ENCODE peak calls at places on chromosomes 13 and 19, in nine cellular contexts. U is cardiac fibroblast; Y is GM06990; S is left ventricle myocardium inferior; T is breast epithelium; K is pancreas; B is H7; R is CD8-positive, alpha-beta memory T cell; G is AG04450. P is an unnamed sample.

GRCh38 chr13:27016871-27017270 is 154.7 kb downstream of the USP12 start:
- DNase-seq in U (no peak), Y (no peak), S (no peak), T (no peak), K (no peak), B (no peak), R (no peak), G (no peak), P (no peak)

GRCh38 chr13:25860862-25861261 is 191.0 kb downstream of the SHISA2 start:
- DNase-seq in U (peak; percentile 44), Y (no peak), S (no peak), T (no peak), K (no peak), B (no peak), R (no peak), G (no peak), P (no peak)

GRCh38 chr19:52142001-52142595 is 2.4 kb upstream of the ZNF616 start:
- DNase-seq in U (no peak), Y (no peak), S (no peak), T (no peak), K (no peak), B (no peak), R (no peak), G (no peak), P (no peak)

GRCh38 chr13:40061466-40062450 is 406.3 kb downstream of the COG6 start:
- DNase-seq in U (peak; percentile 61), Y (no peak), S (no peak), T (no peak), K (peak; percentile 33), B (no peak), R (no peak), G (no peak), P (no peak)

GRCh38 chr13:28355822-28356371 is 139.0 kb downstream of the FLT1 start:
- DNase-seq in U (peak; percentile 93), Y (peak; percentile 6), S (no peak), T (no peak), K (no peak), B (no peak), R (no peak), G (no peak), P (no peak)

GRCh38 chr19:42057856-42058255 is 12.2 kb downstream of the GRIK5 start:
- DNase-seq in U (no peak), Y (no peak), S (no peak), T (no peak), K (no peak), B (no peak), R (no peak), G (no peak), P (no peak)

GRCh38 chr19:13964776-13965175 is 12.5 kb downstream of the DCAF15 start:
- DNase-seq in U (no peak), Y (no peak), S (no peak), T (no peak), K (no peak), B (peak; percentile 5), R (no peak), G (no peak), P (no peak)

GRCh38 chr13:31982540-31982939 is 49.0 kb upstream of the FRY start:
- DNase-seq in U (peak; percentile 98), Y (no peak), S (peak; percentile 68), T (peak; percentile 85), K (peak; percentile 69), B (no peak), R (no peak), G (peak; percentile 73), P (no peak)

GRCh38 chr19:39001016-39001415 is 25.5 kb upstream of the FBXO17 start:
- DNase-seq in U (no peak), Y (no peak), S (no peak), T (no peak), K (no peak), B (no peak), R (no peak), G (no peak), P (no peak)

GRCh38 chr19:34598217-34599155 is 78.5 kb downstream of the SCGB2B2 start:
- DNase-seq in U (no peak), Y (no peak), S (peak; percentile 37), T (peak; percentile 51), K (peak; percentile 70), B (no peak), R (no peak), G (no peak), P (no peak)

GRCh38 chr13:95155093-95155492 is 146.2 kb downstream of the ABCC4 start:
- DNase-seq in U (peak; percentile 49), Y (no peak), S (no peak), T (no peak), K (no peak), B (no peak), R (no peak), G (no peak), P (no peak)

GRCh38 chr13:95153647-95154405 is 147.4 kb downstream of the ABCC4 start:
- DNase-seq in U (peak; percentile 81), Y (no peak), S (no peak), T (no peak), K (no peak), B (no peak), R (no peak), G (no peak), P (no peak)

GRCh38 chr13:95155504-95155903 is 145.7 kb downstream of the ABCC4 start:
- DNase-seq in U (no peak), Y (no peak), S (no peak), T (no peak), K (no peak), B (no peak), R (no peak), G (no peak), P (no peak)

GRCh38 chr13:95156208-95156607 is 145.0 kb downstream of the ABCC4 start:
- DNase-seq in U (peak; percentile 68), Y (no peak), S (no peak), T (no peak), K (no peak), B (no peak), R (no peak), G (no peak), P (no peak)

GRCh38 chr13:95154441-95154886 is 146.8 kb downstream of the ABCC4 start:
- DNase-seq in U (peak; percentile 79), Y (no peak), S (no peak), T (no peak), K (no peak), B (no peak), R (no peak), G (no peak), P (no peak)
- H3K4me3 ChIP-seq in U (no peak overlapping the region), Y (no peak overlapping the region), S (no peak overlapping the region), T (no peak overlapping the region), K (no peak overlapping the region), B (no peak overlapping the region), R (no peak overlapping the region), G (no peak overlapping the region), P (no peak overlapping the region)

DNA sequence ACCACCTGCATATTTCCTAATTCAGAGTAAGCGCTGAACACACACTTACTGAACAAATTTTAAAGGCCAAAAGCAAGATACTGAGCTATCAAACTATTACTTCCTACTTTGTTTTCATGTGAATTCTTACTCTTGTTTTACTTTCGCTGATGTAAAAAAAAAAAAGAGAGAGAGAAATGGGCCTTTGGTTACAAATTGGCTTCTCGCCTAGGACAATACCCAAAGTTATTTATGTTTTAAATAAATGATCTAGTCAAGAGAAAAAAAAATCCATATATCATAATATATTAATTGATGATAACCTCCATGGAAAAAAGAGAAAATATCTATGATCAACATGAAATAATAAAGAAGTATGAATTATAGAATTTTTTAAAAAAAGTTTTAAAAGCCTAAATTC is 9.2 kb downstream of the COL4A1 start:
- DNase-seq in U (peak; percentile 51), Y (no peak), S (no peak), T (no peak), K (no peak), B (no peak), R (no peak), G (no peak), P (no peak)
- H3K4me3 ChIP-seq in U (no peak overlapping the region), Y (no peak overlapping the region), S (peak overlapping the region; percentile 53), T (no peak overlapping the region), K (no peak overlapping the region), B (no peak overlapping the region), R (no peak overlapping the region), G (no peak overlapping the region), P (no peak overlapping the region)

GRCh38 chr19:17424743-17425365 is 5.0 kb downstream of the MVB12A start:
- DNase-seq in U (peak; percentile 36), Y (peak; percentile 59), S (no peak), T (no peak), K (no peak), B (peak; percentile 98), R (no peak), G (no peak), P (no peak)
- H3K4me3 ChIP-seq in U (no peak overlapping the region), Y (no peak overlapping the region), S (no peak overlapping the region), T (no peak overlapping the region), K (no peak overlapping the region), B (peak overlapping the region; percentile 36), R (no peak overlapping the region), G (no peak overlapping the region), P (no peak overlapping the region)

GRCh38 chr13:99500839-99501134 is 485 bp upstream of the TM9SF2 start:
- DNase-seq in U (no peak), Y (no peak), S (no peak), T (no peak), K (no peak), B (no peak), R (no peak), G (no peak), P (no peak)

GRCh38 chr13:99495478-99496321 is 5.6 kb upstream of the TM9SF2 start:
- DNase-seq in U (no peak), Y (no peak), S (no peak), T (no peak), K (no peak), B (no peak), R (no peak), G (no peak), P (no peak)

GRCh38 chr13:99498304-99499161 is 2.7 kb upstream of the TM9SF2 start:
- DNase-seq in U (peak; percentile 97), Y (peak; percentile 100), S (peak; percentile 95), T (peak; percentile 98), K (peak; percentile 98), B (peak; percentile 98), R (peak; percentile 96), G (peak; percentile 89), P (peak; percentile 90)

GRCh38 chr13:99501135-99501951 is at the start of gene TM9SF2:
- DNase-seq in U (peak; percentile 97), Y (peak; percentile 97), S (peak; percentile 99), T (peak; percentile 98), K (peak; percentile 96), B (peak; percentile 95), R (peak; percentile 97), G (peak; percentile 95), P (peak; percentile 98)

DNA sequence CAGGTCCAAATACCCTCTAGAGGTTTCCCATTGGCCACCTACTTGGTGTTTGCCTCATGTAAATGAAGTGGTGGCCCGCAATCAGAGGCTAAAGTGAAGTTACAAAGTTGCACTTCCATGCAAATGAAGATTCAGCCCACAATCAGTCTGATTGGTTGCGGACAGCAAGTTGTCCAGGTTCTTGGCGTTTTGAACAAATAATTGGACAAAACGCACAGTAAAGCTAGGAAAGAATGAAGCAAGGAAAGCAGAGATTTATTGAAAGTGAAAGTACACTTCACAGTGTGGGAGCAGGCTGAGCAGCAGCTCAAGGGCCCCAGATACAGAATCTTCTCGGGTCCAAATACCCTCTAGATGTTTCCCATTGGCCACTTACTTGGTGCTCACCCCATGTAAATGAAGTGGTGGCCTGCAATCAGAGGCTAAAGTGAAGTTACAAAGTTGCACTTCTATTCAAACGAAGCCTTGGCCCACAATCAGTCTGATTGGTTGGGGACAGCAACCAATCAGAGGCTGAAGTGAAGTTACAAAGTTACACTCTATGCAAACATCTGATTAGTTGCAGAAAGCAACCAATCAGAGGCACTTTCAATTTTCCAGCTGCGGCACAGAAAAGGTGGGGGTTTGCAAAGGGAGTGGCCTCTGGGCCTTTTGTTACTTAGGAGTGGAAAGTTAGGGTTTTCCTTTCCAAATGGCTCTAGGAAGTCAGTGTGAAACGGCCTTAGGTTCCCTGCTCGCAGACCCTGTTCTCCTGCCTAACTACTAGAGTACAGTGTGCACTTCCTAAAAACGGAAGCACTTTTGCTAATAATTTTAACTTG is 4.7 kb upstream of the TM9SF2 start:
- DNase-seq in U (peak; percentile 60), Y (peak; percentile 48), S (peak; percentile 35), T (no peak), K (peak; percentile 59), B (no peak), R (peak; percentile 73), G (no peak), P (peak; percentile 70)
- H3K4me3 ChIP-seq in U (no peak overlapping the region), Y (peak overlapping the region; percentile 51), S (peak overlapping the region; percentile 59), T (peak overlapping the region; percentile 46), K (peak overlapping the region; percentile 25), B (no peak overlapping the region), R (peak overlapping the region; percentile 80), G (no peak overlapping the region), P (peak overlapping the region; percentile 65)

P was measured in naive thymus-derived CD4-positive, alpha-beta T cell.